ENCODE peak calls at places on chromosomes 16 and 17, in seven cellular contexts. V is H4; O is activated CD8-positive, alpha-beta memory T cell treated with anti-CD3 and anti-CD28 coated beads for 1 hour; Y is H7; N is NCI-H1436; H is HT-29; R is astrocyte of the spinal cord. D is an unnamed sample.

GRCh38 chr17:27076814-27077213 is 217.1 kb upstream of the WSB1 start:
- DNase-seq in R (no peak), V (no peak), Y (no peak), O (no peak), N (no peak), H (no peak), D (no peak)

GRCh38 chr16:49596699-49597291 is 223.2 kb downstream of the C16orf78 start:
- DNase-seq in H (no peak), R (peak), Y (peak), V (no peak), O (no peak), N (no peak), D (no peak)

GRCh38 chr16:241866-242265 is 7.2 kb downstream of the FAM234A start:
- DNase-seq in N (no peak), O (no peak), V (no peak), H (no peak), Y (no peak), R (no peak), D (no peak)

GRCh38 chr17:50206604-50207293 is 5.3 kb upstream of the COL1A1 start:
- DNase-seq in R (peak), V (peak), H (no peak), N (no peak), Y (peak), O (no peak), D (peak)

GRCh38 chr17:17749921-17750320 is 68.7 kb downstream of the RAI1 start:
- DNase-seq in R (peak), Y (peak), V (no peak), H (peak), N (peak), O (peak), D (peak)

GRCh38 chr17:3385869-3386816 is at the start of gene OR3A2:
- DNase-seq in R (no peak), H (no peak), Y (no peak), N (no peak), O (no peak), V (no peak), D (peak)

GRCh38 chr16:4082474-4083044 is 33.7 kb downstream of the ADCY9 start:
- DNase-seq in V (no peak), R (no peak), H (no peak), O (no peak), N (no peak), Y (no peak), D (no peak)

GRCh38 chr16:88315543-88316105 is 67.1 kb upstream of the ZNF469 start:
- DNase-seq in R (peak), V (peak), N (no peak), Y (peak), H (peak), O (no peak), D (no peak)

GRCh38 chr17:6456321-6456720 is 12.1 kb downstream of the PIMREG start:
- DNase-seq in Y (no peak), N (no peak), H (no peak), V (no peak), R (no peak), O (no peak), D (no peak)

D was measured in neural progenitor cell.